ENCODE peak calls at places on chromosomes 11 and 22, in five cellular contexts. R is RWPE2; N is stomach; E is IMR-90; W is CD8-positive, alpha-beta memory T cell. X is an unnamed sample.

GRCh38 chr11:93917673-93918072 is 67.3 kb upstream of the VSTM5 start:
- DNase-seq in R (no peak), N (no peak), W (no peak), E (no peak), X (no peak)

GRCh38 chr22:29907753-29908515 is 25.0 kb downstream of the MTMR3 start:
- DNase-seq in N (peak), W (no peak), E (peak), R (peak), X (peak)

GRCh38 chr11:15603208-15603607 is 488.5 kb downstream of the INSC start:
- DNase-seq in W (no peak), R (no peak), N (no peak), E (no peak), X (no peak)

GRCh38 chr11:74453373-74453975 is 13.9 kb downstream of the KCNE3 start:
- DNase-seq in N (peak), E (peak), R (no peak), W (peak), X (no peak)

GRCh38 chr11:40316171-40316570 is 1143.3 kb downstream of the LRRC4C start:
- DNase-seq in N (no peak), W (no peak), E (no peak), R (no peak), X (no peak)

GRCh38 chr11:120820040-120820439 is 203.9 kb upstream of the TBCEL start:
- DNase-seq in N (no peak), W (no peak), R (no peak), E (no peak), X (no peak)

GRCh38 chr22:40723396-40723933 is 44.2 kb downstream of the MCHR1 start:
- DNase-seq in E (no peak), W (no peak), R (no peak), N (no peak), X (no peak)

GRCh38 chr11:9396752-9397151 is 12.3 kb downstream of the IPO7 start:
- DNase-seq in E (no peak), N (no peak), W (no peak), R (no peak), X (no peak)

GRCh38 chr11:125886997-125887372 is 483 bp upstream of the HYLS1 start:
- DNase-seq in E (no peak), N (no peak), W (no peak), R (no peak), X (no peak)

GRCh38 chr11:134347441-134347840 is 15.7 kb downstream of the GLB1L2 start:
- DNase-seq in W (no peak), R (no peak), N (no peak), E (no peak), X (no peak)

GRCh38 chr11:88329563-88330250 is 7.8 kb downstream of the CTSC start:
- DNase-seq in N (no peak), R (no peak), E (no peak), W (no peak), X (no peak)
- H3K4me3 ChIP-seq in N (no peak), R (no peak), E (no peak), W (no peak), X (no peak)

GRCh38 chr11:1073261-1073724 is 1.4 kb upstream of the MUC2 start:
- DNase-seq in R (peak), N (peak), E (peak), W (no peak), X (no peak)
- H3K4me3 ChIP-seq in R (no peak), N (no peak), E (no peak), W (no peak), X (no peak)

GRCh38 chr22:19331474-19331873 is 40.0 kb upstream of the CLTCL1 start:
- DNase-seq in E (no peak), W (no peak), R (no peak), N (no peak), X (no peak)
- H3K4me3 ChIP-seq in E (no peak), W (no peak), R (no peak), N (no peak), X (no peak)

GRCh38 chr11:2144549-2145220 is 5.5 kb upstream of the IGF2 start:
- DNase-seq in N (no peak), R (no peak), W (no peak), E (no peak), X (no peak)
- H3K4me3 ChIP-seq in N (no peak), R (no peak), W (no peak), E (no peak), X (no peak)

GRCh38 chr11:12182650-12183511 is 72.5 kb downstream of the MICAL2 start:
- DNase-seq in R (peak), N (no peak), E (peak), W (no peak), X (peak)
- H3K4me3 ChIP-seq in R (no peak), N (no peak), E (no peak), W (no peak), X (no peak)

GRCh38 chr22:33871935-33872334 is 48.3 kb downstream of the LARGE1 start:
- DNase-seq in N (no peak), E (peak), R (no peak), W (no peak), X (no peak)

GRCh38 chr22:33873666-33874065 is 46.6 kb downstream of the LARGE1 start:
- DNase-seq in N (no peak), R (no peak), E (no peak), W (no peak), X (no peak)

GRCh38 chr22:33874206-33874605 is 46.1 kb downstream of the LARGE1 start:
- DNase-seq in N (no peak), R (no peak), E (no peak), W (no peak), X (no peak)

GRCh38 chr22:33875316-33875715 is 45.0 kb downstream of the LARGE1 start:
- DNase-seq in E (no peak), W (no peak), N (no peak), R (no peak), X (no peak)

GRCh38 chr22:33873186-33873585 is 47.1 kb downstream of the LARGE1 start:
- DNase-seq in E (no peak), N (peak), R (no peak), W (no peak), X (no peak)
- H3K4me3 ChIP-seq in E (no peak), N (no peak), R (no peak), W (no peak), X (no peak)